ENCODE peak calls at places on chromosomes 1 and 21, in six cellular contexts. S is smooth muscle cell of the brain vasculature; O is ELF-1; T is naive thymus-derived CD4-positive, alpha-beta T cell; X is omental fat pad; Y is iPS-NIHi11. Q is an unnamed sample.
A peak's percentile ranks its signal among the peaks of the same experiment; 100 is the strongest.

GRCh38 chr1:115158181-115158580 is 68.9 kb upstream of the TSPAN2 start:
- DNase-seq in S (no peak), O (no peak), T (no peak), X (no peak), Y (no peak), Q (no peak)

GRCh38 chr1:54835131-54835898 is 34.2 kb upstream of the TTC22 start:
- DNase-seq in S (no peak), O (no peak), T (no peak), X (no peak), Y (no peak), Q (no peak)

GRCh38 chr1:176843352-176844297 is 320.9 kb downstream of the ASTN1 start:
- DNase-seq in S (no peak), O (no peak), T (no peak), X (no peak), Y (peak; percentile 41), Q (peak; percentile 59)

GRCh38 chr1:86200901-86201300 is 44.3 kb upstream of the COL24A1 start:
- DNase-seq in S (no peak), O (no peak), T (no peak), X (no peak), Y (no peak), Q (no peak)

GRCh38 chr1:172837816-172838680 is 179.1 kb downstream of the FASLG start:
- DNase-seq in S (no peak), O (no peak), T (peak; percentile 59), X (no peak), Y (no peak), Q (no peak)

GRCh38 chr1:220386494-220387195 is 114.4 kb upstream of the RAB3GAP2 start:
- DNase-seq in S (no peak), O (no peak), T (no peak), X (no peak), Y (no peak), Q (no peak)

GRCh38 chr1:181541947-181542346 is 58.6 kb downstream of the CACNA1E start:
- DNase-seq in S (no peak), O (no peak), T (no peak), X (no peak), Y (no peak), Q (no peak)

GRCh38 chr1:112956503-112957132 is 622 bp upstream of the SLC16A1 start:
- DNase-seq in S (no peak), O (no peak), T (no peak), X (no peak), Y (no peak), Q (peak; percentile 54)

GRCh38 chr1:38173157-38173831 is 126.7 kb upstream of the POU3F1 start:
- DNase-seq in S (no peak), O (no peak), T (no peak), X (no peak), Y (no peak), Q (no peak)

GRCh38 chr1:150613061-150613920 is 16.1 kb downstream of the ENSA start:
- DNase-seq in S (peak; percentile 37), O (no peak), T (no peak), X (no peak), Y (no peak), Q (no peak)

GRCh38 chr1:235822685-235823084 is 44.0 kb downstream of the LYST start:
- DNase-seq in S (no peak), O (no peak), T (no peak), X (no peak), Y (no peak), Q (no peak)

GRCh38 chr21:32920474-32920873 is 105.3 kb upstream of the OLIG2 start:
- DNase-seq in S (no peak), O (peak; percentile 23), T (no peak), X (no peak), Y (no peak), Q (no peak)

GRCh38 chr1:230509281-230509977 is 83.3 kb upstream of the PGBD5 start:
- DNase-seq in S (peak; percentile 18), O (no peak), T (no peak), X (no peak), Y (no peak), Q (no peak)

GRCh38 chr1:51622455-51622913 is 5.6 kb downstream of the OSBPL9 start:
- DNase-seq in S (no peak), O (peak; percentile 75), T (no peak), X (peak; percentile 41), Y (peak; percentile 44), Q (no peak)

GRCh38 chr21:39319814-39320332 is 6.4 kb upstream of the BRWD1 start:
- DNase-seq in S (no peak), O (no peak), T (no peak), X (no peak), Y (no peak), Q (no peak)

GRCh38 chr1:20469406-20470076 is 16.5 kb downstream of the CAMK2N1 start:
- DNase-seq in S (no peak), O (no peak), T (no peak), X (no peak), Y (no peak), Q (no peak)

GRCh38 chr1:31757989-31758388 is 6.2 kb downstream of the ADGRB2 start:
- DNase-seq in S (no peak), O (no peak), T (no peak), X (no peak), Y (no peak), Q (no peak)

Q was measured in D341Med.